ENCODE peak calls at places on chromosomes 5 and 9, in four cellular contexts. O is neuronal stem cell, L is PC-3, B is IMR-90. C is an unnamed sample.

GRCh38 chr9:97632406-97632991 is 669 bp downstream of the TSTD2 start:
- DNase-seq in O (peak), L (no peak), B (peak), C (no peak)

GRCh38 chr5:22625451-22625850 is 227.7 kb downstream of the CDH12 start:
- DNase-seq in O (no peak), L (no peak), B (no peak), C (no peak)

GRCh38 chr9:30039712-30040111 is 2344.7 kb upstream of the ACO1 start:
- DNase-seq in O (no peak), L (peak), B (no peak), C (no peak)

GRCh38 chr5:84113246-84114118 is 271.2 kb downstream of the EDIL3 start:
- DNase-seq in O (peak), L (no peak), B (peak), C (no peak)

GRCh38 chr9:134432471-134432870 is 106.2 kb downstream of the RXRA start:
- DNase-seq in O (no peak), L (no peak), B (no peak), C (peak)

GRCh38 chr5:135203593-135204036 is 169.6 kb upstream of the PITX1 start:
- DNase-seq in O (no peak), L (peak), B (no peak), C (no peak)

GRCh38 chr5:59354274-59354673 is 539.3 kb downstream of the PDE4D start:
- DNase-seq in O (no peak), L (peak), B (peak), C (no peak)

GRCh38 chr9:16202221-16202620 is 649.4 kb downstream of the CCDC171 start:
- DNase-seq in O (no peak), L (no peak), B (peak), C (no peak)

GRCh38 chr9:35042081-35042604 is 30.3 kb downstream of the VCP start:
- DNase-seq in O (no peak), L (peak), B (peak), C (peak)

GRCh38 chr5:114790403-114790792 is 379.3 kb downstream of the TRIM36 start:
- DNase-seq in O (no peak), L (no peak), B (no peak), C (no peak)

GRCh38 chr5:132704875-132705274 is 31.1 kb downstream of the IL4 start:
- DNase-seq in O (no peak), L (peak), B (peak), C (peak)

GRCh38 chr5:151740336-151740942 is 18.0 kb downstream of the ATOX1 start:
- DNase-seq in O (peak), L (peak), B (peak), C (peak)

GRCh38 chr5:150636391-150637244 is 3.8 kb upstream of the SYNPO start:
- DNase-seq in O (no peak), L (peak), B (peak), C (peak)

DNA sequence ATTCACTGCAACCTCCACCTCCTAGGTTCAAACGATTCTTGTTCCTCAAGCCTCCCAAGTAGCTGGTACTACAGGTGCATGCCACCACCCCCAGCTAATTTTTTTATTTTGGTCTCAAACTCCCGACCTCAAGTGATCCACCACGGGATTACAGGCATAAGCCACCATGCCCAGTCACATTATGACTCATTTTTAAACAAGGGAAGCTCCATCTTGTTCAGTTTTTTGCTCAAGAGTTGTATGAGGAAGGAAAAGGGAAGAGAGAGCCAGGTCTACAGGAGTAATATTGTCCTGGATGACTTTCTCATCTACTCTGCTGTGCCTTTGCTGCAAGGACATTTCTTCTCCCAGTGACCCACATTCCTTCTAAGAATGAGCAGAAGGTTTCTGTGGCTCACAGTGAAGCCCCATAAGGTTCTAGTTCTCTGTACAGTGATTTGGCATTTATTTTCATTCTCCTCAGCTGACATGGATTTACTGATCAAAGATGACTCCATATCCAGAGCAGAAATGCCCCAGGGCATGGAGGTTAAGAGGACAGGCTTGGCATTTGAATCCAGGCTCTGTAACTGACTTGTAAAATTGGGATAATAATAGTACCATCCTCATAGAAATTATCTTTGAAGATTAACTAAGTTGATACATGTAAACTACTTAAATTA is 153.5 kb downstream of the CDH6 start:
- DNase-seq in O (no peak), L (no peak), B (peak), C (peak)
- H2AFZ ChIP-seq in O (no peak), L (no peak), B (peak), C (no peak)

DNA sequence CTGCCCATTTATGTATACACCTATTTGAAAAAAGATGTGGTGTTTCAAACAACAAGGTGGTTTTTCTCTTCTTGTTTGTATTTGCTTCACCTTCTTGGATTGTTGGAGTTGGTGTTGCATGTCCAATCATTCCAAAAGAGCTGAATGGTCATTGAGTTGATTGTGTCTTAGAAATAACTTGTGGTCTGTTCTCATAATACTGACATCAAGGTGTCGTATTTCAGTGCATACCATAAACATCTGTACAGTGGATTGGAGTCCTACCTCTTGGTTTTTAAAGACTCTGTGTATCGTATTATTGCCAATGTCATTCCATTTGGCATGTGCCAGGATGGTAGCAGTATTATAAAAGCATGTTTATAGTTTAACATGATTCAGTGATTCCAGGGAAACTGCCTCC is 73.2 kb downstream of the TRIO start:
- DNase-seq in O (no peak), L (peak), B (peak), C (no peak)
- H3K4me2 ChIP-seq in O (no peak), L (no peak), B (peak), C (peak)

GRCh38 chr5:36844305-36844704 is 32.3 kb upstream of the NIPBL start:
- DNase-seq in O (no peak), L (no peak), B (no peak), C (no peak)
- H2AFZ ChIP-seq in O (no peak), L (no peak), B (no peak), C (no peak)

DNA sequence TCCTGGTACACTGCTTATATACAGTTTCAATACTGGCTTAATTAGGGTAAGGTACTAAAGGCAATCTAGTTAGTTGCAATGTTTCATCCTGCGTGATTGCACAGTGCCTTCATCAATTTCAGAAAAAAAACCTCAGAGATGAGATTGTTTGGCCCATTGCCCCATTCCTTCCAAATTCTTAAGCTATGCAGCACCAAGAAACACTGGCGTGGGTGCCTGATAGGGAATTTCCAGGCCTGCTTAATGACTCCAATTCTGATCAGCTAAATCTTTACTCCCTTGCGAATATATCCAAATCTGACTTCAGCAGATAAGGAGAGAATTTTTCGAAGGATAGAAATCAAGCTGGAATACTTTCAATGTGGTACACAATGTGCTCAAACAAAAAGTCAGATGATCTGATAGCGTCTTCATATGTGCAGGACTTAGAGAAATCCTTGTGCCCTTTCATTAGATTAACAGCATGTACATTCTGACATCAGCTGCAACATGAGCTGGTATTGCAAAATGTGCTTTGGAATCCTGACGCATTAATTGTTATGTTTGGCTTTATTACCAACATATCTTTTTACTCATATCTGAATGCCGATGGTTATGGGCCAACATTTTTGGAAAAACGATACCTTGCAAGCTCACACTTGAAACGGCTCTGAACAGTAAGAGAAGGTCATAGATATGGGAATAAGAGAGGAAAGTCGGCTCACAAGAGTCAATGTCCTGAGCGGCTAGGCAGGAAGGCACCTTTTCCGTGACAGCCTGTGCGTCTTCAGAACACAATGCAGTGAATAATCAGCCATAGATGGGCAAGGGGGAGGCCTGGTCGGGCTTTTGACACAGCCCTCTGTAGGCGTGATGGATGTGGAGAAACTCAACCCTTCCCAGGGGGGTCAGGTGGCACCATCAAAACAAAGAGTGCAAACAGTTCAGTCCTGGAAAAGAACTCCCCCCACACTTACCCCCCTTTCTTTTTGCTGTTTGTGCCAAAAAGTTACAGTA is 36.3 kb upstream of the GAS1 start:
- DNase-seq in O (no peak), L (no peak), B (peak), C (peak)
- H3K4me2 ChIP-seq in O (no peak), L (no peak), B (peak), C (peak)

GRCh38 chr5:129003232-129003631 is 37.9 kb downstream of the SLC27A6 start:
- DNase-seq in O (no peak), L (peak), B (no peak), C (peak)
- H2AFZ ChIP-seq in O (peak), L (no peak), B (no peak), C (no peak)

C was measured in mammary epithelial cell.